ENCODE peak calls at places on chromosomes 7 and 10, in six cellular contexts. A is CD4-positive, alpha-beta T cell; V is Caco-2; S is heart right ventricle; K is upper lobe of right lung; N is left ventricle myocardium inferior. G is an unnamed sample.

GRCh38 chr10:88114368-88114767 is 250.9 kb downstream of the PTEN start:
- DNase-seq in N (peak), K (no peak), V (peak), A (no peak), S (peak), G (peak)

GRCh38 chr7:88217675-88218427 is 2.0 kb downstream of the SRI start:
- DNase-seq in K (no peak), S (no peak), A (no peak), N (no peak), V (no peak), G (no peak)

GRCh38 chr7:4151926-4152549 is 530.1 kb upstream of the FOXK1 start:
- DNase-seq in V (no peak), K (no peak), S (no peak), N (no peak), A (no peak), G (no peak)

GRCh38 chr7:91517408-91517807 is 253.2 kb downstream of the FZD1 start:
- DNase-seq in K (no peak), A (no peak), S (no peak), V (no peak), N (no peak), G (no peak)

GRCh38 chr7:74542558-74543117 is 88.9 kb downstream of the GTF2IRD1 start:
- DNase-seq in V (no peak), A (no peak), K (no peak), N (peak), S (peak), G (no peak)

GRCh38 chr7:154699421-154699820 is 303.5 kb downstream of the PAXIP1 start:
- DNase-seq in K (no peak), S (no peak), N (no peak), A (no peak), V (no peak), G (no peak)

GRCh38 chr10:91409869-91410637 is at the start of gene HECTD2:
- DNase-seq in V (peak), K (peak), S (peak), N (peak), A (peak), G (peak)

GRCh38 chr7:18666107-18666728 is 170.7 kb downstream of the HDAC9 start:
- DNase-seq in N (peak), S (peak), K (peak), V (peak), A (peak), G (peak)

GRCh38 chr10:6200588-6201510 is 1.9 kb upstream of the PFKFB3 start:
- DNase-seq in S (peak), A (peak), N (no peak), K (peak), V (peak), G (peak)

GRCh38 chr10:43202657-43203490 is 64.0 kb downstream of the RASGEF1A start:
- DNase-seq in V (no peak), N (peak), K (peak), S (peak), A (peak), G (no peak)

GRCh38 chr10:22834471-22834870 is 93.4 kb upstream of the ARMC3 start:
- DNase-seq in A (no peak), V (no peak), N (no peak), S (no peak), K (no peak), G (no peak)

GRCh38 chr7:79308176-79308575 is 145.3 kb downstream of the MAGI2 start:
- DNase-seq in K (no peak), A (no peak), V (peak), N (no peak), S (no peak), G (no peak)
- TF ChIP-seq CTCF in K (no peak), A (no peak), V (peak), N (peak), S (no peak), G (no peak)

GRCh38 chr10:52653221-52653501 is 119.4 kb downstream of the MBL2 start:
- DNase-seq in V (no peak), N (no peak), A (no peak), S (no peak), K (no peak), G (no peak)

GRCh38 chr10:52654201-52654600 is 118.4 kb downstream of the MBL2 start:
- DNase-seq in S (no peak), V (no peak), K (no peak), N (no peak), A (no peak), G (no peak)

GRCh38 chr10:52650873-52651272 is 121.7 kb downstream of the MBL2 start:
- DNase-seq in S (no peak), N (no peak), A (no peak), V (no peak), K (no peak), G (no peak)

GRCh38 chr10:52652431-52653220 is 120.0 kb downstream of the MBL2 start:
- DNase-seq in K (no peak), A (no peak), V (no peak), N (no peak), S (no peak), G (no peak)

DNA sequence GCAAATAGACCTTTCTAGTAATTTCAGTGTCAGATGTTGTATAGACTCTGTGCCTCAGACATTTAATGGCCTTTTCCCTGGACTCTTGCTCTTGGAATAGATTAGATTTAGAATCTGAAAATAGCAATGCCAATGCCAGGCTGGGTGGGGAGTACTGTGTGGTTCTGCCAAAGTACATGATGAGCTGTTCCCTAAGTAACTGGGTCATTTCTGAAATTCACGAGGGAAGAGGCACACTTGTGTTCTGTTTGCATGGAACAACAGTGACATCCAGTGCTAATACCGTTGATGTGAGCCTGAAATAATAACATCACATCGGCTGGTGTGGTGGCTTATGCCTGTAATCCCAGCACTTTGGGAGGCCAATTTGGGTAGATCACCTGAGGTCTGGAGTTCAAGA is 119.1 kb downstream of the MBL2 start:
- DNase-seq in N (peak), K (no peak), V (peak), A (no peak), S (no peak), G (no peak)
- TF ChIP-seq CTCF in N (peak), K (no peak), V (no peak), A (no peak), S (no peak), G (no peak)

DNA sequence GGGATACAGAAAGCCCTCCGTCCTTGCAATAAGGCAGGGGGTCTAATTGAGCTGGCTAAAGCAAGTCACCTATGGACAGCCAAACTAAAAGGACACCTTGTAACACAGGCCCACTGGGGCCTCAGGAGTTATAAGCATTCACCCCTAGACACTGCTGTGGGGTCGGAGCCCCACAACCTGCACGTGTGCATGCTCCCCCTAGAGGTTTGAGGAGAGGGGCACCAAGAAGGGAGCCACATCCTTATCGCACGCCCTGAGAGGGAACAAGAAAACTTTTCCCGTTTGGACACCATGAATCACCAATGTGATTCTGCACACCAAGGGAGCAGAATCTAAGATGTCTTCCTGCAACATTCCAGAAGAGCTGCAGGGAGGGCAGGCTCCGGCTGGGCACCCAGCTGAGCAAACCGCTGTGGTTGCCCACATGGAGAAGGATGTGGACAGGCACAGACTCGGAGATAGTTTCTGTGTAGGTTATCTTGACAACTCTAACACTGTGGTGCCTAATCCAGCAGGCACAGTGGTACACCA is 17.7 kb upstream of the TARP start:
- DNase-seq in V (no peak), N (no peak), A (no peak), S (no peak), K (no peak), G (no peak)
- TF ChIP-seq CTCF in V (no peak), N (no peak), A (no peak), S (no peak), K (no peak), G (no peak)

DNA sequence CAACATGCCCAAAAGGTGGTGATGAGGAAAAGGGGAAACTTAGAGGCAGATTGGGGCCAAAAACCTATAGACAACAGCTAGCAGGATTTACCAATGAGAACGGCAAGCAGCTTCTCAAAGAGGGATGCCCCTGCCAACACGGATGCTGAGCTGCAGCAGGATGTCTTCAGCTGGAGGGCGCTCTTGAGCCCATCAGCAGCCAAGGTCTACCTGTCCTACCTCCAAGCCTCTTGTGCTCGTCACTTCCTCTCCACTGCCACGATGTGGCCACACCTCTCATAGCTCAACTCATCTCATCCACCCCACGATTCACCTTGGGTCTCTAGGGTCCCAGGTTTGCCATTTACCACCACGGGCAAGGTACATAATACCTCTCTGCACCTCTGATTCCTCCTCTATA is 36.5 kb downstream of the DLG5 start:
- DNase-seq in N (no peak), K (no peak), A (no peak), S (no peak), V (peak), G (no peak)
- TF ChIP-seq CTCF in N (no peak), K (no peak), A (no peak), S (no peak), V (no peak), G (no peak)

DNA sequence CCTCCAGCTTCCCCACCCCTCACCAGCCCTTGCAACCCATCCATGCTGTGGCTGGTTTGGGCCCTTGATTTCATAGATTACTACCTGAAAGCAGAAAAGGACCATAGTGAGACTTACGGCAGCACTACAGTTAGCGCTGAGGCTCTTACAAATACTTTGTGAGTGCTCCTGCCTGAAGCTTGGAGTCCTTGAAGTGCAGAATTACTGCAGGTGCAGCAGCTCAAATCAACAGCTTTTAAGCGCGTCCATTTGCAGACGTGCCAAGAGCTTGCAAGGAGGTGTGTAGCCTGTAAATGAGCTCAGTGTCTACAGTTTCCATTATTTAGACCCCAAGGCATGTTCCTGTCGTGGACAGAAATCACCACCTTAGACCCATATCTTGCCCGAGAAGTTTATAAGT is 103.0 kb downstream of the CELF2 start:
- DNase-seq in N (no peak), K (no peak), V (no peak), S (no peak), A (no peak), G (no peak)
- TF ChIP-seq CTCF in N (no peak), K (no peak), V (no peak), S (no peak), A (no peak), G (no peak)

GRCh38 chr7:2172311-2173183 is 60.2 kb downstream of the MAD1L1 start:
- DNase-seq in A (no peak), K (peak), N (no peak), S (no peak), V (no peak), G (no peak)
- TF ChIP-seq CTCF in A (no peak), K (no peak), N (no peak), S (no peak), V (no peak), G (no peak)

GRCh38 chr10:121393522-121393921 is 204.7 kb downstream of the FGFR2 start:
- DNase-seq in N (no peak), V (no peak), S (no peak), K (no peak), A (no peak), G (no peak)

GRCh38 chr10:121394586-121394985 is 203.7 kb downstream of the FGFR2 start:
- DNase-seq in N (no peak), A (no peak), V (no peak), S (no peak), K (no peak), G (no peak)

GRCh38 chr10:121392657-121393056 is 205.6 kb downstream of the FGFR2 start:
- DNase-seq in A (no peak), S (no peak), N (no peak), V (no peak), K (no peak), G (no peak)
- TF ChIP-seq CTCF in A (no peak), S (no peak), N (no peak), V (no peak), K (no peak), G (no peak)

GRCh38 chr7:105531797-105532671 is at the start of gene RINT1:
- DNase-seq in V (peak), S (peak), K (peak), N (peak), A (peak), G (peak)
- TF ChIP-seq CTCF in V (peak), S (peak), K (peak), N (peak), A (peak), G (peak)

DNA sequence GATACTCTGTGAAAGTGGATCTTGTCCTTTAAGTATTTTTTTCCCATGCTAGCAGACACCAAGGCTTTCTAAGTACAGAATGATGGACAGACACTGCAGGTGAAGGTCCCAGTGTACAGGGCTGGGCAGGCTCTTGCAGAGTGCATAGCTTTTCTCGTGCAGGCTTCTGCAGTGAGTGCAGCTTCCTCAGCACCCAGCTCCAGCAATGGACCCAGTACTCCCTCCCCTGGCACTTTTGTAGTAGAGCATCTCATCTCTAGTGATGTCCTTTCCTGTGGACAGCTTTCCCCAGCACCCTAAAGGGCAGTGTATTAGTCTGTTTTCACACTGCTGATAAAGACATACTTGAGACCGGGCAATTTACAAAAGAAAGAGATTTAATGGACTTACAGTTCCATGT is 104.3 kb downstream of the CUL2 start:
- DNase-seq in V (peak), S (no peak), N (no peak), K (no peak), A (no peak), G (no peak)
- TF ChIP-seq CTCF in V (no peak), S (no peak), N (peak), K (no peak), A (no peak), G (peak)

GRCh38 chr7:135353832-135354231 is 120.2 kb downstream of the STRA8 start:
- DNase-seq in V (no peak), N (no peak), S (no peak), A (no peak), K (no peak), G (no peak)

GRCh38 chr7:135349746-135350145 is 116.1 kb downstream of the STRA8 start:
- DNase-seq in N (no peak), K (no peak), V (no peak), S (no peak), A (no peak), G (no peak)

GRCh38 chr7:135355377-135356048 is 121.9 kb downstream of the STRA8 start:
- DNase-seq in S (no peak), A (no peak), V (no peak), N (no peak), K (no peak), G (no peak)

GRCh38 chr7:135352285-135352684 is 118.6 kb downstream of the STRA8 start:
- DNase-seq in S (no peak), N (no peak), K (no peak), A (no peak), V (no peak), G (no peak)
- TF ChIP-seq CTCF in S (no peak), N (no peak), K (no peak), A (no peak), V (no peak), G (no peak)

G was measured in adrenal gland.